ENCODE peak calls at places on chromosomes 3 and 15, in five cellular contexts. One of them, this sample, is unnamed.

GRCh38 chr3:149197669-149198068 is 24.0 kb downstream of the CP start:
- DNase-seq in activated CD4-positive, alpha-beta T cell treated with anti-CD3 and anti-CD28 coated beads, Interleukin-2, amount 10 ng/mL, durations not matched to agents 7 days and 5 days: no peak
- DNase-seq in stimulated activated CD4-positive, alpha-beta T cell treated with anti-CD3 and anti-CD28 coated beads, Interleukin-12 subunit alpha, Interleukin-12 subunit beta, amount 100 ng/mL, for 48 hours: no peak
- DNase-seq in spleen: no peak
- DNase-seq in NCI-H1092: no peak
- DNase-seq in this sample: no peak

GRCh38 chr15:77836116-77836798 is 203.5 kb upstream of the LINGO1 start:
- DNase-seq in activated CD4-positive, alpha-beta T cell treated with anti-CD3 and anti-CD28 coated beads, Interleukin-2, amount 10 ng/mL, durations not matched to agents 7 days and 5 days: no peak
- DNase-seq in NCI-H1092: no peak
- DNase-seq in spleen: peak
- DNase-seq in stimulated activated CD4-positive, alpha-beta T cell treated with anti-CD3 and anti-CD28 coated beads, Interleukin-12 subunit alpha, Interleukin-12 subunit beta, amount 100 ng/mL, for 48 hours: no peak
- DNase-seq in this sample: no peak

GRCh38 chr3:60045686-60046085 is 995.9 kb upstream of the CFAP20DC start:
- DNase-seq in spleen: no peak
- DNase-seq in activated CD4-positive, alpha-beta T cell treated with anti-CD3 and anti-CD28 coated beads, Interleukin-2, amount 10 ng/mL, durations not matched to agents 7 days and 5 days: no peak
- DNase-seq in stimulated activated CD4-positive, alpha-beta T cell treated with anti-CD3 and anti-CD28 coated beads, Interleukin-12 subunit alpha, Interleukin-12 subunit beta, amount 100 ng/mL, for 48 hours: no peak
- DNase-seq in NCI-H1092: peak
- DNase-seq in this sample: no peak

GRCh38 chr15:38883987-38884386 is 319.4 kb upstream of the RASGRP1 start:
- DNase-seq in stimulated activated CD4-positive, alpha-beta T cell treated with anti-CD3 and anti-CD28 coated beads, Interleukin-12 subunit alpha, Interleukin-12 subunit beta, amount 100 ng/mL, for 48 hours: no peak
- DNase-seq in NCI-H1092: no peak
- DNase-seq in activated CD4-positive, alpha-beta T cell treated with anti-CD3 and anti-CD28 coated beads, Interleukin-2, amount 10 ng/mL, durations not matched to agents 7 days and 5 days: no peak
- DNase-seq in spleen: no peak
- DNase-seq in this sample: no peak

GRCh38 chr3:121979734-121980449 is 42.2 kb downstream of the ILDR1 start:
- DNase-seq in spleen: no peak
- DNase-seq in stimulated activated CD4-positive, alpha-beta T cell treated with anti-CD3 and anti-CD28 coated beads, Interleukin-12 subunit alpha, Interleukin-12 subunit beta, amount 100 ng/mL, for 48 hours: no peak
- DNase-seq in NCI-H1092: no peak
- DNase-seq in activated CD4-positive, alpha-beta T cell treated with anti-CD3 and anti-CD28 coated beads, Interleukin-2, amount 10 ng/mL, durations not matched to agents 7 days and 5 days: no peak
- DNase-seq in this sample: no peak

GRCh38 chr3:37433758-37434157 is 259.4 kb upstream of the LRRFIP2 start:
- DNase-seq in spleen: no peak
- DNase-seq in NCI-H1092: no peak
- DNase-seq in activated CD4-positive, alpha-beta T cell treated with anti-CD3 and anti-CD28 coated beads, Interleukin-2, amount 10 ng/mL, durations not matched to agents 7 days and 5 days: no peak
- DNase-seq in stimulated activated CD4-positive, alpha-beta T cell treated with anti-CD3 and anti-CD28 coated beads, Interleukin-12 subunit alpha, Interleukin-12 subunit beta, amount 100 ng/mL, for 48 hours: no peak
- DNase-seq in this sample: no peak

GRCh38 chr3:128374746-128375445 is 91.8 kb downstream of the DNAJB8 start:
- DNase-seq in activated CD4-positive, alpha-beta T cell treated with anti-CD3 and anti-CD28 coated beads, Interleukin-2, amount 10 ng/mL, durations not matched to agents 7 days and 5 days: no peak
- DNase-seq in NCI-H1092: no peak
- DNase-seq in spleen: no peak
- DNase-seq in stimulated activated CD4-positive, alpha-beta T cell treated with anti-CD3 and anti-CD28 coated beads, Interleukin-12 subunit alpha, Interleukin-12 subunit beta, amount 100 ng/mL, for 48 hours: no peak
- DNase-seq in this sample: no peak

GRCh38 chr3:151410891-151411559 is 26.5 kb upstream of the P2RY12 start:
- DNase-seq in stimulated activated CD4-positive, alpha-beta T cell treated with anti-CD3 and anti-CD28 coated beads, Interleukin-12 subunit alpha, Interleukin-12 subunit beta, amount 100 ng/mL, for 48 hours: no peak
- DNase-seq in NCI-H1092: no peak
- DNase-seq in spleen: no peak
- DNase-seq in activated CD4-positive, alpha-beta T cell treated with anti-CD3 and anti-CD28 coated beads, Interleukin-2, amount 10 ng/mL, durations not matched to agents 7 days and 5 days: no peak
- DNase-seq in this sample: no peak

GRCh38 chr15:35678774-35679173 is 132.8 kb upstream of the DPH6 start:
- DNase-seq in activated CD4-positive, alpha-beta T cell treated with anti-CD3 and anti-CD28 coated beads, Interleukin-2, amount 10 ng/mL, durations not matched to agents 7 days and 5 days: no peak
- DNase-seq in NCI-H1092: no peak
- DNase-seq in spleen: no peak
- DNase-seq in stimulated activated CD4-positive, alpha-beta T cell treated with anti-CD3 and anti-CD28 coated beads, Interleukin-12 subunit alpha, Interleukin-12 subunit beta, amount 100 ng/mL, for 48 hours: no peak
- DNase-seq in this sample: no peak

GRCh38 chr3:52004158-52004787 is 8.6 kb upstream of the RPL29 start:
- DNase-seq in spleen: no peak
- DNase-seq in stimulated activated CD4-positive, alpha-beta T cell treated with anti-CD3 and anti-CD28 coated beads, Interleukin-12 subunit alpha, Interleukin-12 subunit beta, amount 100 ng/mL, for 48 hours: no peak
- DNase-seq in activated CD4-positive, alpha-beta T cell treated with anti-CD3 and anti-CD28 coated beads, Interleukin-2, amount 10 ng/mL, durations not matched to agents 7 days and 5 days: no peak
- DNase-seq in NCI-H1092: no peak
- DNase-seq in this sample: no peak

GRCh38 chr3:20323307-20323927 is 137.4 kb upstream of the SGO1 start:
- DNase-seq in stimulated activated CD4-positive, alpha-beta T cell treated with anti-CD3 and anti-CD28 coated beads, Interleukin-12 subunit alpha, Interleukin-12 subunit beta, amount 100 ng/mL, for 48 hours: no peak
- DNase-seq in spleen: no peak
- DNase-seq in NCI-H1092: no peak
- DNase-seq in activated CD4-positive, alpha-beta T cell treated with anti-CD3 and anti-CD28 coated beads, Interleukin-2, amount 10 ng/mL, durations not matched to agents 7 days and 5 days: no peak
- DNase-seq in this sample: no peak

GRCh38 chr15:75930866-75931265 is 27.2 kb downstream of the FBXO22 start:
- DNase-seq in activated CD4-positive, alpha-beta T cell treated with anti-CD3 and anti-CD28 coated beads, Interleukin-2, amount 10 ng/mL, durations not matched to agents 7 days and 5 days: no peak
- DNase-seq in spleen: no peak
- DNase-seq in NCI-H1092: no peak
- DNase-seq in stimulated activated CD4-positive, alpha-beta T cell treated with anti-CD3 and anti-CD28 coated beads, Interleukin-12 subunit alpha, Interleukin-12 subunit beta, amount 100 ng/mL, for 48 hours: no peak
- DNase-seq in this sample: no peak

GRCh38 chr15:30933293-30933692 is 29.6 kb downstream of the FAN1 start:
- DNase-seq in stimulated activated CD4-positive, alpha-beta T cell treated with anti-CD3 and anti-CD28 coated beads, Interleukin-12 subunit alpha, Interleukin-12 subunit beta, amount 100 ng/mL, for 48 hours: no peak
- DNase-seq in NCI-H1092: no peak
- DNase-seq in spleen: no peak
- DNase-seq in activated CD4-positive, alpha-beta T cell treated with anti-CD3 and anti-CD28 coated beads, Interleukin-2, amount 10 ng/mL, durations not matched to agents 7 days and 5 days: no peak
- DNase-seq in this sample: no peak

GRCh38 chr3:70822777-70823176 is 510.3 kb upstream of the MDFIC2 start:
- DNase-seq in NCI-H1092: no peak
- DNase-seq in activated CD4-positive, alpha-beta T cell treated with anti-CD3 and anti-CD28 coated beads, Interleukin-2, amount 10 ng/mL, durations not matched to agents 7 days and 5 days: no peak
- DNase-seq in stimulated activated CD4-positive, alpha-beta T cell treated with anti-CD3 and anti-CD28 coated beads, Interleukin-12 subunit alpha, Interleukin-12 subunit beta, amount 100 ng/mL, for 48 hours: no peak
- DNase-seq in spleen: no peak
- DNase-seq in this sample: no peak

GRCh38 chr3:178182337-178182761 is 353.9 kb upstream of the KCNMB2 start:
- DNase-seq in spleen: peak
- DNase-seq in activated CD4-positive, alpha-beta T cell treated with anti-CD3 and anti-CD28 coated beads, Interleukin-2, amount 10 ng/mL, durations not matched to agents 7 days and 5 days: no peak
- DNase-seq in stimulated activated CD4-positive, alpha-beta T cell treated with anti-CD3 and anti-CD28 coated beads, Interleukin-12 subunit alpha, Interleukin-12 subunit beta, amount 100 ng/mL, for 48 hours: no peak
- DNase-seq in NCI-H1092: no peak
- DNase-seq in this sample: no peak

GRCh38 chr15:99104788-99105515 is at the start of gene SYNM:
- DNase-seq in stimulated activated CD4-positive, alpha-beta T cell treated with anti-CD3 and anti-CD28 coated beads, Interleukin-12 subunit alpha, Interleukin-12 subunit beta, amount 100 ng/mL, for 48 hours: no peak
- DNase-seq in NCI-H1092: peak
- DNase-seq in spleen: peak
- DNase-seq in activated CD4-positive, alpha-beta T cell treated with anti-CD3 and anti-CD28 coated beads, Interleukin-2, amount 10 ng/mL, durations not matched to agents 7 days and 5 days: peak
- DNase-seq in this sample: peak

This sample was measured in amniotic stem cell.